ENCODE peak calls at places on chromosomes 13 and 19, in nine cellular contexts. G, A, Q, I, H, K, N, T and V are unnamed samples. For H3K4me1, the result is how much of the 10 kb centered on the place peaks cover.

GRCh38 chr13:21060063-21060826 is 1.1 kb downstream of the LATS2 start:
- DNase-seq in N (peak), H (peak), I (peak), K (peak), T (peak), A (peak), Q (peak), G (no peak), V (peak)

GRCh38 chr19:19256072-19256969 is 16.8 kb downstream of the TM6SF2 start:
- DNase-seq in T (peak), K (no peak), Q (no peak), I (no peak), H (no peak), G (no peak), N (no peak), A (no peak), V (no peak)

GRCh38 chr13:94322925-94323324 is 156.6 kb downstream of the DCT start:
- DNase-seq in K (no peak), G (no peak), I (no peak), A (no peak), H (no peak), Q (no peak), N (no peak), T (no peak), V (no peak)

GRCh38 chr13:98775844-98776598 is 23.5 kb upstream of the SLC15A1 start:
- DNase-seq in G (no peak), H (peak), Q (peak), T (peak), A (no peak), I (no peak), K (no peak), N (peak), V (peak)

GRCh38 chr13:97278395-97279078 is 56.4 kb downstream of the MBNL2 start:
- DNase-seq in K (no peak), Q (no peak), T (peak), I (no peak), N (no peak), H (peak), A (no peak), G (no peak), V (no peak)

GRCh38 chr13:53379485-53379884 is 350.9 kb downstream of the OLFM4 start:
- DNase-seq in K (no peak), Q (no peak), A (no peak), H (no peak), I (no peak), G (no peak), N (no peak), T (no peak), V (no peak)

GRCh38 chr19:38049105-38049649 is 142.2 kb downstream of the SIPA1L3 start:
- DNase-seq in G (peak), A (no peak), I (no peak), H (no peak), T (peak), K (no peak), Q (no peak), N (no peak), V (no peak)

GRCh38 chr19:48393559-48394330 is at the start of gene GRIN2D:
- DNase-seq in K (peak), N (peak), H (no peak), A (no peak), T (peak), Q (peak), G (peak), I (no peak), V (no peak)

GRCh38 chr13:105806335-105806920 is 729.0 kb downstream of the EFNB2 start:
- DNase-seq in K (no peak), T (no peak), N (no peak), I (no peak), H (no peak), G (no peak), Q (no peak), A (no peak), V (no peak)

GRCh38 chr13:111006508-111007031 is 91.7 kb upstream of the ANKRD10 start:
- DNase-seq in T (peak), G (no peak), N (no peak), H (peak), Q (peak), K (peak), I (peak), A (no peak), V (peak)

GRCh38 chr13:36377822-36378480 is 31.8 kb upstream of the SPART start:
- DNase-seq in A (no peak), G (no peak), K (no peak), H (no peak), T (peak), I (no peak), Q (peak), N (no peak), V (no peak)

GRCh38 chr19:38831142-38831605 is 420 bp downstream of the ECH1 start:
- DNase-seq in T (peak), H (peak), G (no peak), A (peak), Q (peak), N (peak), K (peak), I (peak), V (peak)

GRCh38 chr13:34667356-34668218 is 274.5 kb upstream of the NBEA start:
- DNase-seq in N (no peak), I (no peak), G (no peak), K (no peak), A (no peak), Q (no peak), H (no peak), T (no peak), V (no peak)

GRCh38 chr13:47890146-47890814 is 110.8 kb downstream of the SUCLA2 start:
- DNase-seq in I (no peak), G (no peak), N (no peak), T (no peak), H (no peak), A (no peak), K (no peak), Q (no peak), V (no peak)

GRCh38 chr13:110330491-110331001 is 23.5 kb downstream of the COL4A2 start:
- DNase-seq in G (no peak), H (no peak), T (peak), N (no peak), Q (peak), K (no peak), I (no peak), A (no peak), V (no peak)

GRCh38 chr19:35856546-35857149 is at the start of gene KIRREL2:
- DNase-seq in T (peak), G (peak), Q (no peak), I (no peak), K (peak), H (no peak), N (no peak), A (no peak), V (no peak)

GRCh38 chr19:5297272-5297669 is 43.3 kb downstream of the PTPRS start:
- DNase-seq in A (no peak), I (no peak), G (no peak), H (no peak), K (no peak), T (peak), N (no peak), Q (no peak), V (no peak)

GRCh38 chr19:4059931-4060620 is 6.6 kb downstream of the ZBTB7A start:
- DNase-seq in T (peak), A (no peak), Q (no peak), I (peak), H (peak), G (peak), K (peak), N (no peak), V (peak)

GRCh38 chr19:48506138-48506733 is 5.4 kb downstream of the LMTK3 start:
- DNase-seq in I (no peak), T (peak), H (no peak), G (no peak), A (peak), K (no peak), Q (peak), N (peak), V (no peak)

GRCh38 chr19:16024266-16025107 is 51.8 kb upstream of the TPM4 start:
- DNase-seq in H (no peak), K (peak), T (peak), I (no peak), A (no peak), N (no peak), Q (no peak), G (no peak), V (no peak)

GRCh38 chr13:113820813-113821651 is 42.8 kb downstream of the GAS6 start:
- DNase-seq in N (peak), I (peak), G (no peak), H (no peak), Q (peak), K (peak), T (peak), A (peak), V (no peak)

GRCh38 chr13:114161644-114162532 is 17.2 kb upstream of the CFAP97D2 start:
- DNase-seq in Q (peak), G (peak), T (peak), H (peak), K (no peak), I (peak), A (no peak), N (peak), V (peak)

GRCh38 chr19:44635581-44636438 is 7.9 kb upstream of the PVR start:
- DNase-seq in H (no peak), K (no peak), T (peak), I (no peak), Q (peak), G (no peak), N (peak), A (no peak), V (no peak)

GRCh38 chr13:37534181-37534580 is 64.4 kb downstream of the POSTN start:
- DNase-seq in A (no peak), H (no peak), I (no peak), T (peak), N (peak), Q (peak), G (no peak), K (no peak), V (no peak)

GRCh38 chr13:34933349-34933748 is 8.7 kb upstream of the NBEA start:
- DNase-seq in H (no peak), T (no peak), I (no peak), N (peak), K (no peak), G (no peak), Q (no peak), A (no peak), V (no peak)

GRCh38 chr19:57466489-57466888 is 9.5 kb upstream of the VN1R1 start:
- DNase-seq in K (no peak), A (no peak), T (no peak), Q (no peak), N (no peak), H (no peak), I (peak), G (no peak), V (no peak)

GRCh38 chr19:1259873-1260748 is 9.0 kb upstream of the CIRBP start:
- DNase-seq in K (peak), H (peak), Q (no peak), A (no peak), I (no peak), G (peak), N (no peak), T (peak), V (peak)

GRCh38 chr19:33438016-33438671 is 64.6 kb downstream of the CEBPG start:
- DNase-seq in K (no peak), I (peak), H (no peak), Q (peak), N (peak), T (peak), G (no peak), A (no peak), V (peak)

GRCh38 chr19:5364674-5365073 is 24.1 kb upstream of the PTPRS start:
- DNase-seq in Q (no peak), T (no peak), N (no peak), I (no peak), H (no peak), G (no peak), K (no peak), A (no peak), V (no peak)

GRCh38 chr19:2081873-2082810 is 14.0 kb downstream of the MOB3A start:
- DNase-seq in G (peak), H (no peak), N (no peak), A (no peak), Q (no peak), K (no peak), T (peak), I (no peak), V (peak)

GRCh38 chr13:74550039-74550438 is 415.8 kb upstream of the KLF12 start:
- DNase-seq in T (no peak), I (no peak), K (no peak), N (no peak), Q (no peak), A (no peak), H (no peak), G (no peak), V (no peak)

GRCh38 chr19:55640043-55640576 is 692 bp upstream of the ZNF580 start:
- DNase-seq in A (peak), N (no peak), I (peak), T (peak), K (peak), H (peak), Q (peak), G (peak), V (peak)

GRCh38 chr19:13060964-13061927 is 41.4 kb downstream of the LYL1 start:
- DNase-seq in Q (peak), G (peak), K (peak), T (peak), N (peak), H (peak), A (peak), I (peak), V (peak)

GRCh38 chr19:13060233-13060963 is 42.3 kb downstream of the LYL1 start:
- DNase-seq in A (no peak), T (peak), N (no peak), Q (no peak), I (no peak), K (no peak), G (no peak), H (peak), V (no peak)

GRCh38 chr19:13057147-13057572 is 45.5 kb downstream of the LYL1 start:
- DNase-seq in H (no peak), Q (no peak), G (no peak), T (no peak), K (no peak), N (peak), I (no peak), A (no peak), V (no peak)

GRCh38 chr19:13057744-13058143 is 44.9 kb downstream of the LYL1 start:
- DNase-seq in I (no peak), G (no peak), Q (peak), T (no peak), A (no peak), N (no peak), H (no peak), K (no peak), V (no peak)

GRCh38 chr19:13058951-13059660 is 43.6 kb downstream of the LYL1 start:
- DNase-seq in H (no peak), Q (no peak), K (no peak), T (peak), A (no peak), N (no peak), I (no peak), G (no peak), V (no peak)
- H3K4me1 ChIP-seq in H (under half), Q (half or more), K (under half), T (half or more), A (under half), N (half or more), I (half or more), G (under half), V (under half)

DNA sequence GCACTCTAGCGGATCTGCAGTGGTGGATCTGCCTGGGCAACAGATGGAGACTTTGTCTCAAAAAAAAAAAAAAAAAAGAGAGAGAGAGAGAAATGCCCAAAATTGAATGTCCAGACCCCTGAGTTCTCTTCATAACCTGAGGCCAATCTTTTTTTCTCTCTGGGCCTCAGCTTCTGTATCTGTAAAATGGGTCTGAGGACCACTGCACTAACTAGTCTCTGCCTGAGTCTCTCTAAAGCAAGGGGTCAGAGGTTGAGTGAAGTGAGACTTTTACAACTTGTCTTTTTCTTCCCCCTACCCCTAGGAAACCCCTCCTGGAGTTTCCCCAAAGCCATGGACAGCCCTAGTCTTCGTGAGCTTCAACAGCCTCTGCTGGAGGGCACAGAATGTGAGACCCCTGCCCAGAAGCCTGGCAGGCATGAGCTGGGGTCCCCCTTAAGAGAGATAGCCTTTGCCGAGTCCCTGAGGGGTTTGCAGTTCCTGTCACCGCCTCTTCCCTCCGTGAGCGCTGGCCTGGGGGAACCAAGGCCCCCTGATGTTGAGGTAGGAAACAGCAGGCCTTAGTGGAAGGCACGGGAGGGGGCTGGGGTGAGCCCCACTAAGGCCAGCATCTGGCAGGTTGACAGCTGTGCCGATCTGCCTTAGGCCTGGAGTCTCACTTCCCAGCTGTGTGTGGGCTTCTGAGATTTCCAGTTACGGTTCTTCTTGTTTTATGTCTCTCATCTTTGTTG is 1.8 kb downstream of the TMEM91 start:
- DNase-seq in T (no peak), A (no peak), K (no peak), H (no peak), G (peak), Q (no peak), N (no peak), I (no peak), V (no peak)
- TF ChIP-seq CTCF in T (no peak), A (no peak), K (no peak), H (no peak), G (peak), Q (peak), N (no peak), I (no peak), V (no peak)

GRCh38 chr19:6531956-6532243 is 1.1 kb downstream of the TNFSF9 start:
- DNase-seq in Q (no peak), K (no peak), T (peak), N (no peak), I (no peak), H (no peak), G (no peak), A (no peak), V (no peak)
- H3K4me1 ChIP-seq in Q (under half), K (under half), T (under half), N (under half), I (under half), H (under half), G (under half), A (under half), V (under half)

GRCh38 chr19:40533508-40533907 is 43.2 kb upstream of the SHKBP1 start:
- DNase-seq in H (no peak), K (no peak), I (no peak), G (no peak), A (no peak), N (no peak), Q (no peak), T (peak), V (no peak)
- TF ChIP-seq CTCF in H (no peak), K (no peak), I (no peak), G (no peak), A (no peak), N (peak), Q (peak), T (peak), V (no peak)

DNA sequence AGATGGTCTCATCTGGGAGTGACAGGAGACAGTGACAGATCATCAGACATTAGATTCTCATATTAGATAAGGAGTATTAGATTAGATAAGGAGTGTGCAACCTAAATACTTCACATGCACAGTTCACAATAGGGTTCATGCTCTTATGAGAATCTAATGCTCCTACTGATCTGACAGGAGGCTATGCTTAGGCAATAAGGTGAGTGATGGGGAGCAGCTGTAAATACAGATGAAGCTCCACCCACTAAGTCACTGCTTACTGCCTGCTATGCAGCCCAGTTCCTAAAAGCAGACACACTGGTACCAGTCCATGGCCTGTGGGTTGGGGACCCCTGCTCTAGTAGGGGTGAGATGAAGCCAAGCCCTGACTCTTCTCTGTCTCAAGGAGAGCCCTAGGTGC is 10.0 kb upstream of the IGFL3 start:
- DNase-seq in A (no peak), Q (peak), K (no peak), N (no peak), H (no peak), G (no peak), I (no peak), T (no peak), V (no peak)
- H3K4me1 ChIP-seq in A (under half), Q (under half), K (under half), N (under half), H (under half), G (under half), I (under half), T (under half), V (under half)

DNA sequence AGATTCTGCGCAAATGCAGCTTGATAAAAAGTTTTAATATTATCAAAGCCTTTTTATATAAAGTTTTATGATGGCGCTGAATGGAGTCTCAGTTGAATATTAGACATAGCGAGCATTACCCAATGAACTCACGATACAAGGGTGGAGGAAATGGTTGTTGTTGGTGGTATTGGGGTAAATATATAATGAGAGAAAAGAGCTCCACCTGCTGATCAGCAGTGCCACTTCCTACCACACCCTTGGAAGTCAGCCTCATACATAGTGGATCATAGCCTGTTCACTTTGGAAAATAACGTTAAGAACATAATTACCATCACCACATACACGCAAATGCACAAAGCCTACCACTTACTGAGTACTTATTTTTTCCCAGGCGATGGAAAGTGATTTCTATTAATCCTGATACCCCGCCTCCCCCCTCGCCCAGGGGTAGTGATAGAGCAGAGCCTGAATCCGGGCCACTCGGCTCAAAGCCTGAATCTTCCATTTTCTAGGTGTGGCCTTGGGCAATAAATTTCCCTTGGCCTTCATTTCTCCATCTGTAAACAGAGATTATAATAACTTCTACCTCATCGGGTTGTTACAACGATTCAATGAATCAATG is 358.3 kb downstream of the KLF5 start:
- DNase-seq in A (no peak), Q (no peak), H (no peak), N (peak), T (peak), G (no peak), K (no peak), I (no peak), V (no peak)
- TF ChIP-seq CTCF in A (no peak), Q (peak), H (no peak), N (peak), T (peak), G (no peak), K (no peak), I (no peak), V (no peak)